ENCODE peak calls at places on chromosome 1, in seven cellular contexts. One of them, this sample, is unnamed.

GRCh38 chr1:171252482-171252881 is 4.2 kb downstream of the FMO1 start:
- DNase-seq in body of pancreas: no peak
- DNase-seq in ovary: no peak
- DNase-seq in prostate gland: no peak
- DNase-seq in heart left ventricle: no peak
- DNase-seq in mucosa of descending colon: peak
- DNase-seq in upper lobe of right lung: no peak
- DNase-seq in this sample: peak

GRCh38 chr1:97573560-97573959 is 347.3 kb downstream of the DPYD start:
- DNase-seq in body of pancreas: no peak
- DNase-seq in ovary: no peak
- DNase-seq in prostate gland: no peak
- DNase-seq in heart left ventricle: no peak
- DNase-seq in mucosa of descending colon: no peak
- DNase-seq in upper lobe of right lung: no peak
- DNase-seq in this sample: no peak

GRCh38 chr1:1250828-1251284 is 4.3 kb upstream of the C1QTNF12 start:
- DNase-seq in body of pancreas: no peak
- DNase-seq in ovary: no peak
- DNase-seq in prostate gland: no peak
- DNase-seq in heart left ventricle: no peak
- DNase-seq in mucosa of descending colon: no peak
- DNase-seq in upper lobe of right lung: no peak
- DNase-seq in this sample: peak

GRCh38 chr1:7295946-7296345 is 475.1 kb upstream of the VAMP3 start:
- DNase-seq in body of pancreas: no peak
- DNase-seq in ovary: no peak
- DNase-seq in prostate gland: no peak
- DNase-seq in heart left ventricle: no peak
- DNase-seq in mucosa of descending colon: no peak
- DNase-seq in upper lobe of right lung: no peak
- DNase-seq in this sample: no peak

GRCh38 chr1:233745114-233745513 is 131.2 kb downstream of the KCNK1 start:
- DNase-seq in body of pancreas: no peak
- DNase-seq in ovary: no peak
- DNase-seq in prostate gland: no peak
- DNase-seq in heart left ventricle: no peak
- DNase-seq in mucosa of descending colon: no peak
- DNase-seq in upper lobe of right lung: no peak
- DNase-seq in this sample: no peak

GRCh38 chr1:43552813-43553212 is 22.1 kb downstream of the PTPRF start:
- DNase-seq in body of pancreas: peak
- DNase-seq in ovary: peak
- DNase-seq in prostate gland: peak
- DNase-seq in heart left ventricle: peak
- DNase-seq in mucosa of descending colon: peak
- DNase-seq in upper lobe of right lung: peak
- DNase-seq in this sample: no peak

GRCh38 chr1:235264327-235264726 is 63.7 kb downstream of the ARID4B start:
- DNase-seq in body of pancreas: no peak
- DNase-seq in ovary: no peak
- DNase-seq in prostate gland: no peak
- DNase-seq in heart left ventricle: no peak
- DNase-seq in mucosa of descending colon: no peak
- DNase-seq in upper lobe of right lung: no peak
- DNase-seq in this sample: no peak

GRCh38 chr1:80675469-80675868 is 1125.3 kb upstream of the ADGRL2 start:
- DNase-seq in body of pancreas: no peak
- DNase-seq in ovary: no peak
- DNase-seq in prostate gland: no peak
- DNase-seq in heart left ventricle: no peak
- DNase-seq in mucosa of descending colon: no peak
- DNase-seq in upper lobe of right lung: no peak
- DNase-seq in this sample: no peak

GRCh38 chr1:150544204-150544603 is 5.0 kb upstream of the ADAMTSL4 start:
- DNase-seq in body of pancreas: no peak
- DNase-seq in ovary: no peak
- DNase-seq in prostate gland: no peak
- DNase-seq in heart left ventricle: no peak
- DNase-seq in mucosa of descending colon: no peak
- DNase-seq in upper lobe of right lung: no peak
- DNase-seq in this sample: no peak

GRCh38 chr1:3169621-3170356 is 100.8 kb downstream of the PRDM16 start:
- DNase-seq in body of pancreas: no peak
- DNase-seq in ovary: no peak
- DNase-seq in prostate gland: no peak
- DNase-seq in heart left ventricle: no peak
- DNase-seq in mucosa of descending colon: no peak
- DNase-seq in upper lobe of right lung: no peak
- DNase-seq in this sample: no peak

GRCh38 chr1:170305777-170306299 is 160.1 kb downstream of the NTMT2 start:
- DNase-seq in body of pancreas: no peak
- DNase-seq in ovary: no peak
- DNase-seq in prostate gland: no peak
- DNase-seq in heart left ventricle: no peak
- DNase-seq in mucosa of descending colon: no peak
- DNase-seq in upper lobe of right lung: no peak
- DNase-seq in this sample: no peak

GRCh38 chr1:226763741-226764264 is 24.7 kb upstream of the ITPKB start:
- DNase-seq in body of pancreas: no peak
- DNase-seq in ovary: no peak
- DNase-seq in prostate gland: no peak
- DNase-seq in heart left ventricle: no peak
- DNase-seq in mucosa of descending colon: no peak
- DNase-seq in upper lobe of right lung: no peak
- DNase-seq in this sample: no peak

GRCh38 chr1:202505356-202505755 is 156.9 kb downstream of the PPP1R12B start:
- DNase-seq in body of pancreas: no peak
- DNase-seq in ovary: peak
- DNase-seq in prostate gland: no peak
- DNase-seq in heart left ventricle: no peak
- DNase-seq in mucosa of descending colon: no peak
- DNase-seq in upper lobe of right lung: no peak
- DNase-seq in this sample: no peak

GRCh38 chr1:13807213-13807612 is 107.2 kb downstream of the PRDM2 start:
- DNase-seq in body of pancreas: peak
- DNase-seq in ovary: no peak
- DNase-seq in prostate gland: peak
- DNase-seq in heart left ventricle: no peak
- DNase-seq in mucosa of descending colon: peak
- DNase-seq in upper lobe of right lung: peak
- DNase-seq in this sample: peak

GRCh38 chr1:212611000-212611636 is 2.6 kb downstream of the ATF3 start:
- DNase-seq in body of pancreas: no peak
- DNase-seq in ovary: no peak
- DNase-seq in prostate gland: no peak
- DNase-seq in heart left ventricle: no peak
- DNase-seq in mucosa of descending colon: no peak
- DNase-seq in upper lobe of right lung: no peak
- DNase-seq in this sample: no peak

GRCh38 chr1:2415337-2415736 is 3.0 kb upstream of the PEX10 start:
- DNase-seq in body of pancreas: no peak
- DNase-seq in ovary: no peak
- DNase-seq in prostate gland: no peak
- DNase-seq in heart left ventricle: no peak
- DNase-seq in mucosa of descending colon: no peak
- DNase-seq in upper lobe of right lung: no peak
- DNase-seq in this sample: no peak

GRCh38 chr1:168179411-168180147 is 817 bp downstream of the TIPRL start:
- DNase-seq in body of pancreas: no peak
- DNase-seq in ovary: no peak
- DNase-seq in prostate gland: no peak
- DNase-seq in heart left ventricle: no peak
- DNase-seq in mucosa of descending colon: peak
- DNase-seq in upper lobe of right lung: no peak
- DNase-seq in this sample: peak

GRCh38 chr1:226635456-226635941 is 86.9 kb downstream of the STUM start:
- DNase-seq in body of pancreas: peak
- DNase-seq in ovary: no peak
- DNase-seq in prostate gland: no peak
- DNase-seq in heart left ventricle: no peak
- DNase-seq in mucosa of descending colon: no peak
- DNase-seq in upper lobe of right lung: peak
- DNase-seq in this sample: no peak

GRCh38 chr1:107941123-107941522 is 23.9 kb downstream of the VAV3 start:
- DNase-seq in body of pancreas: no peak
- DNase-seq in ovary: no peak
- DNase-seq in prostate gland: no peak
- DNase-seq in heart left ventricle: no peak
- DNase-seq in mucosa of descending colon: peak
- DNase-seq in upper lobe of right lung: no peak
- DNase-seq in this sample: no peak

GRCh38 chr1:207748737-207749528 is 2.9 kb upstream of the CD46 start:
- DNase-seq in body of pancreas: no peak
- DNase-seq in ovary: no peak
- DNase-seq in prostate gland: no peak
- DNase-seq in heart left ventricle: no peak
- DNase-seq in mucosa of descending colon: peak
- DNase-seq in upper lobe of right lung: no peak
- DNase-seq in this sample: no peak

GRCh38 chr1:54968581-54968980 is 11.8 kb upstream of the TMEM61 start:
- DNase-seq in body of pancreas: no peak
- DNase-seq in ovary: no peak
- DNase-seq in prostate gland: no peak
- DNase-seq in heart left ventricle: no peak
- DNase-seq in mucosa of descending colon: no peak
- DNase-seq in upper lobe of right lung: no peak
- DNase-seq in this sample: no peak

GRCh38 chr1:228393268-228393699 is 13.4 kb downstream of the TRIM11 start:
- DNase-seq in body of pancreas: peak
- DNase-seq in ovary: no peak
- DNase-seq in prostate gland: no peak
- DNase-seq in heart left ventricle: peak
- DNase-seq in mucosa of descending colon: peak
- DNase-seq in upper lobe of right lung: peak
- DNase-seq in this sample: no peak

GRCh38 chr1:62516600-62516999 is 79.8 kb downstream of the USP1 start:
- DNase-seq in body of pancreas: no peak
- DNase-seq in ovary: no peak
- DNase-seq in prostate gland: no peak
- DNase-seq in heart left ventricle: no peak
- DNase-seq in mucosa of descending colon: no peak
- DNase-seq in upper lobe of right lung: no peak
- DNase-seq in this sample: no peak

GRCh38 chr1:99685516-99686180 is 39.7 kb downstream of the PALMD start:
- DNase-seq in body of pancreas: peak
- DNase-seq in ovary: peak
- DNase-seq in prostate gland: peak
- DNase-seq in heart left ventricle: peak
- DNase-seq in mucosa of descending colon: peak
- DNase-seq in upper lobe of right lung: peak
- DNase-seq in this sample: peak

GRCh38 chr1:99682291-99682751 is 36.4 kb downstream of the PALMD start:
- DNase-seq in body of pancreas: no peak
- DNase-seq in ovary: no peak
- DNase-seq in prostate gland: no peak
- DNase-seq in heart left ventricle: no peak
- DNase-seq in mucosa of descending colon: no peak
- DNase-seq in upper lobe of right lung: no peak
- DNase-seq in this sample: no peak

GRCh38 chr1:99677416-99677815 is 31.5 kb downstream of the PALMD start:
- DNase-seq in body of pancreas: no peak
- DNase-seq in ovary: no peak
- DNase-seq in prostate gland: no peak
- DNase-seq in heart left ventricle: no peak
- DNase-seq in mucosa of descending colon: no peak
- DNase-seq in upper lobe of right lung: no peak
- DNase-seq in this sample: no peak

GRCh38 chr1:99680258-99680657 is 34.3 kb downstream of the PALMD start:
- DNase-seq in body of pancreas: no peak
- DNase-seq in ovary: no peak
- DNase-seq in prostate gland: no peak
- DNase-seq in heart left ventricle: no peak
- DNase-seq in mucosa of descending colon: no peak
- DNase-seq in upper lobe of right lung: no peak
- DNase-seq in this sample: no peak

GRCh38 chr1:99681583-99681982 is 35.7 kb downstream of the PALMD start:
- DNase-seq in body of pancreas: no peak
- DNase-seq in ovary: no peak
- DNase-seq in prostate gland: no peak
- DNase-seq in heart left ventricle: peak
- DNase-seq in mucosa of descending colon: no peak
- DNase-seq in upper lobe of right lung: no peak
- DNase-seq in this sample: no peak
- TF ChIP-seq CTCF in body of pancreas: no peak
- TF ChIP-seq CTCF in ovary: no peak
- TF ChIP-seq CTCF in prostate gland: no peak
- TF ChIP-seq CTCF in heart left ventricle: no peak
- TF ChIP-seq CTCF in mucosa of descending colon: no peak
- TF ChIP-seq CTCF in upper lobe of right lung: no peak
- TF ChIP-seq CTCF in this sample: no peak

DNA sequence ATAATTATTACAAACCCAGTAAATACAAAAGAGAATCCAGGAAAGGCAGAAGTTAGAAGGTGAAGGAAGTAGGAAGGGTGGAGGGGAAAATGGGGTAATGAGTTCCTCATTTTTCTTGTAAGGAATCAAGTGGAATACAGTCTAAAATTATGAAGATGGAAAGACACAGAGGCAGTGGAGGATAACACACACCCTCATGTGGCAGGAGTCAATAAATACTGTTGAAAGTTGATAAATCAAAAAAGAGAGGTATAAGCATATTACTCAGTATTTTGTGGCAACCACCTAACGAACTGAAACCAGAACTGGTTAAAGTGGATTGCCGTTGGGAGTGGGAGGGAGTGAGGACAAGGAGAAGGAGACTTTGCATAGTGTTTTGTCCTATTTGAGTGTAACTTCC is 78.6 kb upstream of the SLC44A3 start:
- DNase-seq in body of pancreas: no peak
- DNase-seq in ovary: no peak
- DNase-seq in prostate gland: no peak
- DNase-seq in heart left ventricle: no peak
- DNase-seq in mucosa of descending colon: no peak
- DNase-seq in upper lobe of right lung: no peak
- DNase-seq in this sample: no peak
- TF ChIP-seq CTCF in body of pancreas: no peak
- TF ChIP-seq CTCF in ovary: no peak
- TF ChIP-seq CTCF in prostate gland: no peak
- TF ChIP-seq CTCF in heart left ventricle: no peak
- TF ChIP-seq CTCF in mucosa of descending colon: no peak
- TF ChIP-seq CTCF in upper lobe of right lung: no peak
- TF ChIP-seq CTCF in this sample: no peak

DNA sequence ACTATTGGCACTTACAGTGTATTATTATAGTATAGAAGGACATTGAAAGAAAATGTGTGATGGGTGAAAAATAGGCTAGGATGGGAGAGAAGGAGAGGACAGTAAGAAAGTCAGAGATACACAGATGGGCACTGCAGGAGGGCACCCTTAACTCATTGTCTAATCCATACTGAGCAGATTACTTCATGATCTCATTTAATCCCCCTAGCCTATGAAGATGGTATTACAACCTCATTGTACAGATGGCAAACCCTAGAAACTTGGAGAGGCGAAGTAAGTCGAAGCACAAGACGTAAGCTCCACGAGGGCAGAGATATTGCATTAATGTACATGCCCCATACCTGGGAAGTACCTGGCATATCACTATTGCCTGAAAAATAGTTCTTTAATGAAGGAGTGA is 346.9 kb upstream of the DAB1 start:
- DNase-seq in body of pancreas: no peak
- DNase-seq in ovary: no peak
- DNase-seq in prostate gland: no peak
- DNase-seq in heart left ventricle: no peak
- DNase-seq in mucosa of descending colon: no peak
- DNase-seq in upper lobe of right lung: no peak
- DNase-seq in this sample: no peak
- TF ChIP-seq CTCF in body of pancreas: no peak
- TF ChIP-seq CTCF in ovary: no peak
- TF ChIP-seq CTCF in prostate gland: no peak
- TF ChIP-seq CTCF in heart left ventricle: no peak
- TF ChIP-seq CTCF in mucosa of descending colon: no peak
- TF ChIP-seq CTCF in upper lobe of right lung: peak
- TF ChIP-seq CTCF in this sample: no peak

GRCh38 chr1:87325982-87326738 is 2.5 kb upstream of the LMO4 start:
- DNase-seq in body of pancreas: peak
- DNase-seq in ovary: no peak
- DNase-seq in prostate gland: peak
- DNase-seq in heart left ventricle: no peak
- DNase-seq in mucosa of descending colon: peak
- DNase-seq in upper lobe of right lung: no peak
- DNase-seq in this sample: peak
- TF ChIP-seq CTCF in body of pancreas: peak
- TF ChIP-seq CTCF in ovary: peak
- TF ChIP-seq CTCF in prostate gland: peak
- TF ChIP-seq CTCF in heart left ventricle: peak
- TF ChIP-seq CTCF in mucosa of descending colon: peak
- TF ChIP-seq CTCF in upper lobe of right lung: peak
- TF ChIP-seq CTCF in this sample: peak

This sample was measured in GM13976.